ENCODE peak calls at places on chromosomes 6 and 20, in ten cellular contexts. W is AG10803; C is psoas muscle; M is Peyer's patch; R is tibial nerve; Q is AG04450; E is HCT116; B is colonic mucosa; X is A549; F is CD8-positive, alpha-beta T cell. I is an unnamed sample.

GRCh38 chr6:34656378-34657036 is 40.1 kb downstream of the ILRUN start:
- DNase-seq in W (peak; percentile 81), C (no peak), M (peak; percentile 72), R (peak; percentile 26), Q (peak; percentile 61), E (no peak), B (peak; percentile 46), X (no peak), F (no peak), I (no peak)

GRCh38 chr6:16684195-16684689 is 77.0 kb downstream of the ATXN1 start:
- DNase-seq in W (no peak), C (no peak), M (no peak), R (no peak), Q (no peak), E (no peak), B (no peak), X (peak; percentile 31), F (no peak), I (no peak)

GRCh38 chr20:3843490-3843889 is 3.1 kb upstream of the MAVS start:
- DNase-seq in W (no peak), C (no peak), M (no peak), R (no peak), Q (peak; percentile 27), E (peak; percentile 43), B (no peak), X (peak; percentile 71), F (no peak), I (no peak)

GRCh38 chr20:39268566-39268965 is 306.4 kb downstream of the DHX35 start:
- DNase-seq in W (no peak), C (no peak), M (no peak), R (no peak), Q (no peak), E (no peak), B (no peak), X (no peak), F (no peak), I (no peak)

GRCh38 chr6:164507197-164507957 is 802.0 kb downstream of the C6orf118 start:
- DNase-seq in W (no peak), C (no peak), M (no peak), R (no peak), Q (no peak), E (no peak), B (no peak), X (no peak), F (no peak), I (no peak)

GRCh38 chr6:118784641-118785164 is 109.2 kb upstream of the ASF1A start:
- DNase-seq in W (no peak), C (no peak), M (no peak), R (no peak), Q (no peak), E (no peak), B (no peak), X (no peak), F (no peak), I (no peak)

GRCh38 chr6:52595796-52596130 is 18.9 kb upstream of the TRAM2 start:
- DNase-seq in W (no peak), C (no peak), M (no peak), R (no peak), Q (no peak), E (no peak), B (no peak), X (no peak), F (no peak), I (no peak)

GRCh38 chr6:120608826-120609225 is 725.5 kb downstream of the TBC1D32 start:
- DNase-seq in W (peak; percentile 38), C (no peak), M (no peak), R (no peak), Q (no peak), E (no peak), B (no peak), X (no peak), F (no peak), I (no peak)

GRCh38 chr6:13990830-13991229 is 66.1 kb downstream of the RNF182 start:
- DNase-seq in W (no peak), C (no peak), M (no peak), R (no peak), Q (no peak), E (no peak), B (no peak), X (no peak), F (no peak), I (no peak)

GRCh38 chr6:15574023-15574422 is 88.8 kb downstream of the DTNBP1 start:
- DNase-seq in W (no peak), C (no peak), M (no peak), R (no peak), Q (no peak), E (no peak), B (no peak), X (no peak), F (no peak), I (no peak)

GRCh38 chr6:87237804-87238203 is 82.4 kb downstream of the ZNF292 start:
- DNase-seq in W (peak; percentile 35), C (no peak), M (no peak), R (no peak), Q (no peak), E (peak; percentile 18), B (no peak), X (peak; percentile 4), F (no peak), I (no peak)

GRCh38 chr20:20821496-20822260 is 109.2 kb upstream of the RALGAPA2 start:
- DNase-seq in W (no peak), C (no peak), M (no peak), R (no peak), Q (no peak), E (no peak), B (no peak), X (no peak), F (no peak), I (no peak)

GRCh38 chr20:20816969-20817368 is 104.5 kb upstream of the RALGAPA2 start:
- DNase-seq in W (no peak), C (no peak), M (no peak), R (no peak), Q (no peak), E (no peak), B (no peak), X (no peak), F (no peak), I (no peak)

GRCh38 chr20:20820780-20821495 is 108.5 kb upstream of the RALGAPA2 start:
- DNase-seq in W (no peak), C (no peak), M (no peak), R (no peak), Q (no peak), E (no peak), B (no peak), X (no peak), F (no peak), I (no peak)

GRCh38 chr20:20823469-20823868 is 111.0 kb upstream of the RALGAPA2 start:
- DNase-seq in W (no peak), C (no peak), M (no peak), R (no peak), Q (no peak), E (no peak), B (no peak), X (no peak), F (no peak), I (no peak)

GRCh38 chr20:20820104-20820503 is 107.7 kb upstream of the RALGAPA2 start:
- DNase-seq in W (no peak), C (no peak), M (no peak), R (no peak), Q (no peak), E (peak; percentile 34), B (no peak), X (peak; percentile 36), F (no peak), I (no peak)
- TF ChIP-seq CTCF in W (peak; percentile 37), C (peak; percentile 44), M (no peak), R (no peak), Q (peak; percentile 29), E (peak; percentile 61), B (peak; percentile 16), X (no peak), F (no peak), I (no peak)

DNA sequence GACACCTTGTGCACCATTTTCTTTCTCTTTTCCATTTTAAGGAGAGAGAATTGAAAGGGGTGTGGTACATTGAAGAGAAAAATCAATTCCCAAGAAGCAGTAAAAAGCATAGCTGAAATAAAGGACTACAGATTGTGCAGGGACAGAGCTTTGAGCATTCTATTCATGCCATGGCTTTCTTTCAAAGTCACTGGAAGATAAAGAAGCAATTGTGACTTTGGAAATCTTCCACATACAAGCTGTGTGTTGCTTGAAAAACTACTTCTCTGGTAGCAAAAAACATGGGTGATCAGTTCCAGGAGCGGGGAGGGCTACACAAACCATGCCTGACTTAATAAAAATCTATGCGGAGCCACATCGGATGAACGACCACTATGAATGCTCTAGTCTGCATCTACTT is 230.2 kb upstream of the THEMIS start:
- DNase-seq in W (no peak), C (no peak), M (no peak), R (no peak), Q (no peak), E (no peak), B (no peak), X (no peak), F (no peak), I (no peak)
- H3K4me3 ChIP-seq in W (no peak overlapping the region), C (no peak overlapping the region), M (no peak overlapping the region), R (no peak overlapping the region), Q (no peak overlapping the region), E (no peak overlapping the region), B (no peak overlapping the region), X (no peak overlapping the region), F (no peak overlapping the region), I (no peak overlapping the region)

GRCh38 chr6:114323784-114324183 is 19.0 kb downstream of the HS3ST5 start:
- DNase-seq in W (no peak), C (no peak), M (no peak), R (no peak), Q (no peak), E (no peak), B (no peak), X (no peak), F (no peak), I (no peak)

GRCh38 chr6:114327074-114327473 is 15.7 kb downstream of the HS3ST5 start:
- DNase-seq in W (no peak), C (no peak), M (no peak), R (no peak), Q (no peak), E (no peak), B (no peak), X (no peak), F (no peak), I (no peak)
- TF ChIP-seq CTCF in W (no peak), C (no peak), M (no peak), R (no peak), Q (no peak), E (peak; percentile 13), B (no peak), X (no peak), F (no peak), I (no peak)

GRCh38 chr6:166463363-166464067 is 80.8 kb upstream of the MPC1 start:
- DNase-seq in W (no peak), C (no peak), M (no peak), R (no peak), Q (no peak), E (no peak), B (no peak), X (no peak), F (no peak), I (no peak)
- H3K4me3 ChIP-seq in W (no peak overlapping the region), C (no peak overlapping the region), M (no peak overlapping the region), R (no peak overlapping the region), Q (no peak overlapping the region), E (no peak overlapping the region), B (no peak overlapping the region), X (no peak overlapping the region), F (no peak overlapping the region), I (no peak overlapping the region)

I was measured in spleen.